ENCODE peak calls at places on chromosomes 3 and 15, in six cellular contexts. One of them, this sample, is unnamed.

GRCh38 chr15:62119224-62119925 is 45.7 kb downstream of the C2CD4B start:
- DNase-seq in K562: no peak
- DNase-seq in SK-N-SH: no peak
- DNase-seq in GM12878: no peak
- DNase-seq in H1: no peak
- DNase-seq in HepG2: peak; percentile 51
- DNase-seq in this sample: peak; percentile 14

GRCh38 chr3:138461246-138461645 is 26.8 kb downstream of the ESYT3 start:
- DNase-seq in HepG2: no peak
- DNase-seq in H1: no peak
- DNase-seq in K562: no peak
- DNase-seq in GM12878: no peak
- DNase-seq in SK-N-SH: no peak
- DNase-seq in this sample: no peak

GRCh38 chr3:186844908-186845307 is 2.4 kb downstream of the ADIPOQ start:
- DNase-seq in H1: no peak
- DNase-seq in K562: no peak
- DNase-seq in SK-N-SH: no peak
- DNase-seq in HepG2: no peak
- DNase-seq in GM12878: no peak
- DNase-seq in this sample: no peak

GRCh38 chr3:5304789-5305680 is 117.5 kb downstream of the EDEM1 start:
- DNase-seq in H1: peak; percentile 10
- DNase-seq in GM12878: no peak
- DNase-seq in HepG2: peak; percentile 34
- DNase-seq in K562: peak; percentile 60
- DNase-seq in SK-N-SH: peak; percentile 37
- DNase-seq in this sample: peak; percentile 31

GRCh38 chr15:25368855-25369254 is 70.0 kb downstream of the UBE3A start:
- DNase-seq in SK-N-SH: no peak
- DNase-seq in K562: no peak
- DNase-seq in HepG2: no peak
- DNase-seq in H1: no peak
- DNase-seq in GM12878: no peak
- DNase-seq in this sample: no peak

GRCh38 chr15:56160966-56161365 is 82.7 kb downstream of the RFX7 start:
- DNase-seq in H1: no peak
- DNase-seq in GM12878: no peak
- DNase-seq in K562: no peak
- DNase-seq in SK-N-SH: no peak
- DNase-seq in HepG2: no peak
- DNase-seq in this sample: no peak

GRCh38 chr3:46406786-46407611 is at the start of the genes CCR5AS and CCRL2:
- DNase-seq in SK-N-SH: no peak
- DNase-seq in HepG2: no peak
- DNase-seq in K562: peak; percentile 93
- DNase-seq in GM12878: no peak
- DNase-seq in H1: no peak
- DNase-seq in this sample: peak; percentile 76

GRCh38 chr15:41331833-41332787 is at the start of gene OIP5:
- DNase-seq in HepG2: peak; percentile 99
- DNase-seq in H1: peak; percentile 98
- DNase-seq in GM12878: peak; percentile 98
- DNase-seq in SK-N-SH: peak; percentile 96
- DNase-seq in K562: peak; percentile 93
- DNase-seq in this sample: peak; percentile 100

GRCh38 chr3:149221783-149222517 is at the start of gene CP:
- DNase-seq in GM12878: no peak
- DNase-seq in HepG2: peak; percentile 94
- DNase-seq in SK-N-SH: no peak
- DNase-seq in K562: no peak
- DNase-seq in H1: no peak
- DNase-seq in this sample: no peak

GRCh38 chr3:103906304-103906703 is 1460.4 kb upstream of the ALCAM start:
- DNase-seq in H1: no peak
- DNase-seq in SK-N-SH: peak; percentile 3
- DNase-seq in GM12878: no peak
- DNase-seq in HepG2: no peak
- DNase-seq in K562: no peak
- DNase-seq in this sample: no peak

GRCh38 chr3:73745429-73746247 is 120.9 kb upstream of the PDZRN3 start:
- DNase-seq in K562: no peak
- DNase-seq in H1: no peak
- DNase-seq in HepG2: no peak
- DNase-seq in SK-N-SH: no peak
- DNase-seq in GM12878: no peak
- DNase-seq in this sample: no peak

GRCh38 chr3:126555795-126556636 is 2.7 kb downstream of the C3orf22 start:
- DNase-seq in K562: no peak
- DNase-seq in GM12878: no peak
- DNase-seq in SK-N-SH: no peak
- DNase-seq in HepG2: no peak
- DNase-seq in H1: no peak
- DNase-seq in this sample: no peak

GRCh38 chr15:101428758-101429157 is 60.7 kb downstream of the PCSK6 start:
- DNase-seq in H1: no peak
- DNase-seq in K562: no peak
- DNase-seq in HepG2: no peak
- DNase-seq in SK-N-SH: peak; percentile 59
- DNase-seq in GM12878: no peak
- DNase-seq in this sample: no peak

GRCh38 chr3:163364717-163365116 is 1713.6 kb downstream of the SI start:
- DNase-seq in HepG2: no peak
- DNase-seq in SK-N-SH: no peak
- DNase-seq in K562: no peak
- DNase-seq in H1: no peak
- DNase-seq in GM12878: no peak
- DNase-seq in this sample: no peak

GRCh38 chr3:110623571-110623970 is 448.0 kb upstream of the NECTIN3 start:
- DNase-seq in SK-N-SH: no peak
- DNase-seq in GM12878: no peak
- DNase-seq in HepG2: no peak
- DNase-seq in K562: no peak
- DNase-seq in H1: no peak
- DNase-seq in this sample: no peak

GRCh38 chr15:91311986-91312385 is 211.9 kb downstream of the SV2B start:
- DNase-seq in SK-N-SH: no peak
- DNase-seq in K562: no peak
- DNase-seq in HepG2: no peak
- DNase-seq in GM12878: no peak
- DNase-seq in H1: no peak
- DNase-seq in this sample: no peak

GRCh38 chr3:127738192-127738840 is 65.6 kb downstream of the ABTB1 start:
- DNase-seq in SK-N-SH: no peak
- DNase-seq in H1: no peak
- DNase-seq in K562: no peak
- DNase-seq in HepG2: no peak
- DNase-seq in GM12878: no peak
- DNase-seq in this sample: no peak

GRCh38 chr3:94159062-94159726 is 96.3 kb downstream of the NSUN3 start:
- DNase-seq in H1: no peak
- DNase-seq in HepG2: peak; percentile 2
- DNase-seq in K562: no peak
- DNase-seq in GM12878: no peak
- DNase-seq in SK-N-SH: no peak
- DNase-seq in this sample: no peak

GRCh38 chr3:99191186-99191585 is 289.7 kb upstream of the DCBLD2 start:
- DNase-seq in H1: no peak
- DNase-seq in SK-N-SH: no peak
- DNase-seq in K562: no peak
- DNase-seq in GM12878: no peak
- DNase-seq in HepG2: no peak
- DNase-seq in this sample: no peak

GRCh38 chr3:107285197-107285596 is 92.0 kb upstream of the CCDC54 start:
- DNase-seq in HepG2: no peak
- DNase-seq in SK-N-SH: peak; percentile 2
- DNase-seq in GM12878: no peak
- DNase-seq in H1: peak; percentile 54
- DNase-seq in K562: no peak
- DNase-seq in this sample: no peak

GRCh38 chr3:142977399-142977728 is 13.9 kb upstream of the PAQR9 start:
- DNase-seq in SK-N-SH: no peak
- DNase-seq in GM12878: no peak
- DNase-seq in H1: no peak
- DNase-seq in HepG2: no peak
- DNase-seq in K562: peak; percentile 39
- DNase-seq in this sample: no peak

GRCh38 chr15:87743557-87743956 is 513.0 kb downstream of the NTRK3 start:
- DNase-seq in GM12878: no peak
- DNase-seq in HepG2: no peak
- DNase-seq in H1: no peak
- DNase-seq in K562: no peak
- DNase-seq in SK-N-SH: no peak
- DNase-seq in this sample: no peak

GRCh38 chr3:15755780-15756179 is 42.0 kb downstream of the ANKRD28 start:
- DNase-seq in GM12878: no peak
- DNase-seq in SK-N-SH: no peak
- DNase-seq in H1: no peak
- DNase-seq in K562: no peak
- DNase-seq in HepG2: no peak
- DNase-seq in this sample: no peak

GRCh38 chr3:15756505-15756904 is 41.3 kb downstream of the ANKRD28 start:
- DNase-seq in H1: peak; percentile 25
- DNase-seq in K562: no peak
- DNase-seq in GM12878: no peak
- DNase-seq in HepG2: no peak
- DNase-seq in SK-N-SH: no peak
- DNase-seq in this sample: no peak

GRCh38 chr3:15757824-15758223 is 40.0 kb downstream of the ANKRD28 start:
- DNase-seq in SK-N-SH: no peak
- DNase-seq in H1: no peak
- DNase-seq in GM12878: no peak
- DNase-seq in K562: no peak
- DNase-seq in HepG2: no peak
- DNase-seq in this sample: no peak

GRCh38 chr3:15755181-15755580 is 42.6 kb downstream of the ANKRD28 start:
- DNase-seq in SK-N-SH: no peak
- DNase-seq in H1: no peak
- DNase-seq in HepG2: no peak
- DNase-seq in K562: no peak
- DNase-seq in GM12878: no peak
- DNase-seq in this sample: no peak

DNA sequence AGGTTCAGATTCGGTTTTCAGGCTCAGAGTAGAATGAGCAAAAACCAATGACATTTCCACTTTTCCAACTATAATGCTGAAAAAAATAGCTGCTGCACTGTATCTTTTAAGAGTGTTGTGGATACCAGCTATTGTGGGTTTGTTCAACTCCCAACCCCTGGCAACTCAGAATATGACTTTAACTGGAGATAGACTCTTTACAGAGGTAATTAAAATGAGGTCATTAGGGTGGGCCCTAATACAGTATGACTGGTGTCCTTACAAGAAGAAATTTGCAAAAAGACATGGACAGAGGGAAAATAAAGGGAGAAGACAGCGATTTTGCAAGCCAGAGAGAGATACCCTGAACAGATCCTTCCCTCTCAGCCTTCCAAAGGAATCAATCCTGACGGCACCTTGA is 39.5 kb downstream of the ANKRD28 start:
- DNase-seq in HepG2: no peak
- DNase-seq in GM12878: no peak
- DNase-seq in SK-N-SH: no peak
- DNase-seq in K562: no peak
- DNase-seq in H1: no peak
- DNase-seq in this sample: no peak
- TF ChIP-seq GABPA in HepG2: no peak
- TF ChIP-seq GABPA in GM12878: no peak
- TF ChIP-seq GABPA in SK-N-SH: no peak
- TF ChIP-seq GABPA in K562: no peak
- TF ChIP-seq GABPA in H1: no peak
- TF ChIP-seq GABPA in this sample: no peak

GRCh38 chr3:72449551-72449950 is 398.7 kb downstream of the SHQ1 start:
- DNase-seq in H1: no peak
- DNase-seq in K562: no peak
- DNase-seq in GM12878: no peak
- DNase-seq in HepG2: no peak
- DNase-seq in SK-N-SH: no peak
- DNase-seq in this sample: no peak

GRCh38 chr3:72448375-72448823 is 399.8 kb downstream of the SHQ1 start:
- DNase-seq in SK-N-SH: no peak
- DNase-seq in H1: no peak
- DNase-seq in GM12878: no peak
- DNase-seq in K562: no peak
- DNase-seq in HepG2: peak; percentile 31
- DNase-seq in this sample: no peak

GRCh38 chr3:72446406-72447058 is 401.7 kb downstream of the SHQ1 start:
- DNase-seq in K562: no peak
- DNase-seq in GM12878: no peak
- DNase-seq in HepG2: no peak
- DNase-seq in H1: no peak
- DNase-seq in SK-N-SH: no peak
- DNase-seq in this sample: no peak

GRCh38 chr3:72447059-72447946 is 400.9 kb downstream of the SHQ1 start:
- DNase-seq in K562: peak; percentile 83
- DNase-seq in SK-N-SH: peak; percentile 97
- DNase-seq in HepG2: peak; percentile 66
- DNase-seq in H1: peak; percentile 43
- DNase-seq in GM12878: no peak
- DNase-seq in this sample: peak; percentile 62

GRCh38 chr3:72448858-72449257 is 399.4 kb downstream of the SHQ1 start:
- DNase-seq in HepG2: peak; percentile 74
- DNase-seq in SK-N-SH: no peak
- DNase-seq in H1: no peak
- DNase-seq in K562: peak; percentile 46
- DNase-seq in GM12878: no peak
- DNase-seq in this sample: no peak
- TF ChIP-seq GABPA in HepG2: no peak
- TF ChIP-seq GABPA in SK-N-SH: no peak
- TF ChIP-seq GABPA in H1: no peak
- TF ChIP-seq GABPA in K562: no peak
- TF ChIP-seq GABPA in GM12878: no peak
- TF ChIP-seq GABPA in this sample: no peak

GRCh38 chr3:55879901-55880331 is 392.8 kb upstream of the WNT5A start:
- DNase-seq in HepG2: no peak
- DNase-seq in H1: no peak
- DNase-seq in K562: no peak
- DNase-seq in SK-N-SH: no peak
- DNase-seq in GM12878: no peak
- DNase-seq in this sample: no peak
- TF ChIP-seq GABPA in HepG2: no peak
- TF ChIP-seq GABPA in H1: no peak
- TF ChIP-seq GABPA in K562: no peak
- TF ChIP-seq GABPA in SK-N-SH: no peak
- TF ChIP-seq GABPA in GM12878: no peak
- TF ChIP-seq GABPA in this sample: no peak

GRCh38 chr3:122635789-122636188 is 44.9 kb upstream of the PARP14 start:
- DNase-seq in HepG2: no peak
- DNase-seq in K562: no peak
- DNase-seq in SK-N-SH: no peak
- DNase-seq in H1: no peak
- DNase-seq in GM12878: no peak
- DNase-seq in this sample: no peak
- TF ChIP-seq GABPA in HepG2: no peak
- TF ChIP-seq GABPA in K562: no peak
- TF ChIP-seq GABPA in SK-N-SH: no peak
- TF ChIP-seq GABPA in H1: no peak
- TF ChIP-seq GABPA in GM12878: no peak
- TF ChIP-seq GABPA in this sample: no peak

GRCh38 chr3:141682921-141683320 is 55.2 kb upstream of the RNF7 start:
- DNase-seq in H1: no peak
- DNase-seq in SK-N-SH: no peak
- DNase-seq in HepG2: no peak
- DNase-seq in GM12878: no peak
- DNase-seq in K562: no peak
- DNase-seq in this sample: no peak
- TF ChIP-seq GABPA in H1: no peak
- TF ChIP-seq GABPA in SK-N-SH: no peak
- TF ChIP-seq GABPA in HepG2: no peak
- TF ChIP-seq GABPA in GM12878: no peak
- TF ChIP-seq GABPA in K562: no peak
- TF ChIP-seq GABPA in this sample: no peak

This sample was measured in HL-60.